ENCODE peak calls at places on chromosomes 7 and 10, in five cellular contexts. One of them, this sample, is unnamed.

GRCh38 chr10:4067552-4068254 is 282.7 kb upstream of the KLF6 start:
- DNase-seq in fibroblast of lung: no peak
- DNase-seq in NB4: peak
- DNase-seq in neural crest cell: no peak
- DNase-seq in osteocyte: no peak
- DNase-seq in this sample: peak

GRCh38 chr10:49284356-49284755 is 14.6 kb upstream of the C10orf71 start:
- DNase-seq in NB4: no peak
- DNase-seq in neural crest cell: no peak
- DNase-seq in osteocyte: no peak
- DNase-seq in fibroblast of lung: no peak
- DNase-seq in this sample: no peak

GRCh38 chr10:110865184-110865803 is 6.4 kb upstream of the PDCD4 start:
- DNase-seq in neural crest cell: no peak
- DNase-seq in fibroblast of lung: peak
- DNase-seq in osteocyte: no peak
- DNase-seq in NB4: no peak
- DNase-seq in this sample: no peak

GRCh38 chr10:47164126-47164799 is 135.7 kb upstream of the GDF10 start:
- DNase-seq in NB4: no peak
- DNase-seq in fibroblast of lung: peak
- DNase-seq in neural crest cell: no peak
- DNase-seq in osteocyte: no peak
- DNase-seq in this sample: no peak

GRCh38 chr10:123135415-123136141 is at the start of gene HMX3:
- DNase-seq in fibroblast of lung: peak
- DNase-seq in neural crest cell: no peak
- DNase-seq in osteocyte: peak
- DNase-seq in NB4: peak
- DNase-seq in this sample: no peak

GRCh38 chr10:132293416-132294195 is 14.1 kb downstream of the STK32C start:
- DNase-seq in neural crest cell: no peak
- DNase-seq in osteocyte: no peak
- DNase-seq in fibroblast of lung: no peak
- DNase-seq in NB4: no peak
- DNase-seq in this sample: no peak

GRCh38 chr10:6215241-6215640 is 12.5 kb downstream of the PFKFB3 start:
- DNase-seq in neural crest cell: no peak
- DNase-seq in fibroblast of lung: no peak
- DNase-seq in NB4: no peak
- DNase-seq in osteocyte: no peak
- DNase-seq in this sample: no peak

GRCh38 chr10:7756360-7756992 is 31.3 kb downstream of the KIN start:
- DNase-seq in fibroblast of lung: peak
- DNase-seq in NB4: peak
- DNase-seq in neural crest cell: no peak
- DNase-seq in osteocyte: peak
- DNase-seq in this sample: peak

GRCh38 chr7:4147931-4148620 is 534.0 kb upstream of the FOXK1 start:
- DNase-seq in neural crest cell: no peak
- DNase-seq in osteocyte: no peak
- DNase-seq in NB4: no peak
- DNase-seq in fibroblast of lung: no peak
- DNase-seq in this sample: no peak

GRCh38 chr7:102912742-102913141 is at the start of gene LRRC17:
- DNase-seq in fibroblast of lung: peak
- DNase-seq in osteocyte: no peak
- DNase-seq in NB4: no peak
- DNase-seq in neural crest cell: peak
- DNase-seq in this sample: no peak

GRCh38 chr10:70201105-70201504 is 30.8 kb upstream of the SAR1A start:
- DNase-seq in osteocyte: no peak
- DNase-seq in NB4: no peak
- DNase-seq in neural crest cell: no peak
- DNase-seq in fibroblast of lung: no peak
- DNase-seq in this sample: no peak

GRCh38 chr7:96320437-96320836 is 1.5 kb downstream of the SLC25A13 start:
- DNase-seq in neural crest cell: no peak
- DNase-seq in osteocyte: no peak
- DNase-seq in fibroblast of lung: no peak
- DNase-seq in NB4: peak
- DNase-seq in this sample: no peak

GRCh38 chr7:75756340-75757297 is 15.4 kb downstream of the CCL26 start:
- DNase-seq in osteocyte: no peak
- DNase-seq in NB4: peak
- DNase-seq in fibroblast of lung: peak
- DNase-seq in neural crest cell: peak
- DNase-seq in this sample: peak

GRCh38 chr7:100431286-100431735 is 1.7 kb downstream of the MEPCE start:
- DNase-seq in NB4: no peak
- DNase-seq in neural crest cell: no peak
- DNase-seq in osteocyte: no peak
- DNase-seq in fibroblast of lung: no peak
- DNase-seq in this sample: no peak

GRCh38 chr10:131997366-131998049 is 15.8 kb upstream of the BNIP3 start:
- DNase-seq in neural crest cell: no peak
- DNase-seq in osteocyte: no peak
- DNase-seq in fibroblast of lung: peak
- DNase-seq in NB4: no peak
- DNase-seq in this sample: peak

GRCh38 chr7:51354897-51355296 is 38.3 kb upstream of the COBL start:
- DNase-seq in neural crest cell: no peak
- DNase-seq in NB4: peak
- DNase-seq in fibroblast of lung: no peak
- DNase-seq in osteocyte: peak
- DNase-seq in this sample: no peak

GRCh38 chr10:6579193-6579903 is 728 bp downstream of the PRKCQ start:
- DNase-seq in neural crest cell: no peak
- DNase-seq in fibroblast of lung: peak
- DNase-seq in osteocyte: no peak
- DNase-seq in NB4: no peak
- DNase-seq in this sample: no peak

GRCh38 chr10:132122939-132123445 is 57.2 kb downstream of the JAKMIP3 start:
- DNase-seq in fibroblast of lung: no peak
- DNase-seq in osteocyte: no peak
- DNase-seq in neural crest cell: no peak
- DNase-seq in NB4: no peak
- DNase-seq in this sample: no peak

GRCh38 chr10:79252450-79252849 is 94.8 kb upstream of the PPIF start:
- DNase-seq in osteocyte: no peak
- DNase-seq in fibroblast of lung: no peak
- DNase-seq in NB4: no peak
- DNase-seq in neural crest cell: no peak
- DNase-seq in this sample: no peak

GRCh38 chr10:28984431-28984830 is 304.4 kb upstream of the LYZL1 start:
- DNase-seq in fibroblast of lung: peak
- DNase-seq in NB4: peak
- DNase-seq in osteocyte: no peak
- DNase-seq in neural crest cell: no peak
- DNase-seq in this sample: peak

GRCh38 chr10:6576326-6576725 is 3.8 kb downstream of the PRKCQ start:
- DNase-seq in osteocyte: no peak
- DNase-seq in fibroblast of lung: no peak
- DNase-seq in NB4: no peak
- DNase-seq in neural crest cell: no peak
- DNase-seq in this sample: no peak

GRCh38 chr10:43691503-43691902 is 42.8 kb upstream of the ZNF32 start:
- DNase-seq in neural crest cell: no peak
- DNase-seq in osteocyte: no peak
- DNase-seq in fibroblast of lung: peak
- DNase-seq in NB4: peak
- DNase-seq in this sample: no peak
- TF ChIP-seq CTCF in neural crest cell: no peak
- TF ChIP-seq CTCF in osteocyte: peak
- TF ChIP-seq CTCF in fibroblast of lung: no peak
- TF ChIP-seq CTCF in NB4: peak
- TF ChIP-seq CTCF in this sample: no peak

GRCh38 chr10:109853922-109854321 is 69.4 kb downstream of the XPNPEP1 start:
- DNase-seq in NB4: no peak
- DNase-seq in fibroblast of lung: no peak
- DNase-seq in neural crest cell: no peak
- DNase-seq in osteocyte: no peak
- DNase-seq in this sample: no peak

GRCh38 chr10:109855746-109856145 is 67.6 kb downstream of the XPNPEP1 start:
- DNase-seq in NB4: no peak
- DNase-seq in neural crest cell: no peak
- DNase-seq in fibroblast of lung: no peak
- DNase-seq in osteocyte: no peak
- DNase-seq in this sample: no peak

GRCh38 chr10:109851595-109851994 is 71.7 kb downstream of the XPNPEP1 start:
- DNase-seq in neural crest cell: no peak
- DNase-seq in osteocyte: no peak
- DNase-seq in fibroblast of lung: no peak
- DNase-seq in NB4: no peak
- DNase-seq in this sample: no peak

GRCh38 chr10:109852004-109852717 is 71.2 kb downstream of the XPNPEP1 start:
- DNase-seq in fibroblast of lung: peak
- DNase-seq in neural crest cell: peak
- DNase-seq in osteocyte: peak
- DNase-seq in NB4: peak
- DNase-seq in this sample: peak

GRCh38 chr10:109852718-109853037 is 70.6 kb downstream of the XPNPEP1 start:
- DNase-seq in osteocyte: no peak
- DNase-seq in NB4: no peak
- DNase-seq in fibroblast of lung: no peak
- DNase-seq in neural crest cell: no peak
- DNase-seq in this sample: no peak
- TF ChIP-seq CTCF in osteocyte: peak
- TF ChIP-seq CTCF in NB4: no peak
- TF ChIP-seq CTCF in fibroblast of lung: no peak
- TF ChIP-seq CTCF in neural crest cell: peak
- TF ChIP-seq CTCF in this sample: no peak

GRCh38 chr7:91046322-91047088 is 217.7 kb upstream of the FZD1 start:
- DNase-seq in NB4: no peak
- DNase-seq in neural crest cell: no peak
- DNase-seq in osteocyte: no peak
- DNase-seq in fibroblast of lung: peak
- DNase-seq in this sample: no peak
- TF ChIP-seq CTCF in NB4: no peak
- TF ChIP-seq CTCF in neural crest cell: peak
- TF ChIP-seq CTCF in osteocyte: peak
- TF ChIP-seq CTCF in fibroblast of lung: no peak
- TF ChIP-seq CTCF in this sample: no peak

GRCh38 chr7:97846945-97847344 is 25.3 kb downstream of the ASNS start:
- DNase-seq in osteocyte: no peak
- DNase-seq in neural crest cell: no peak
- DNase-seq in NB4: no peak
- DNase-seq in fibroblast of lung: no peak
- DNase-seq in this sample: no peak

GRCh38 chr7:97842772-97843345 is 29.3 kb downstream of the ASNS start:
- DNase-seq in fibroblast of lung: no peak
- DNase-seq in NB4: no peak
- DNase-seq in osteocyte: no peak
- DNase-seq in neural crest cell: no peak
- DNase-seq in this sample: no peak

GRCh38 chr7:97842006-97842405 is 30.2 kb downstream of the ASNS start:
- DNase-seq in osteocyte: no peak
- DNase-seq in neural crest cell: no peak
- DNase-seq in fibroblast of lung: no peak
- DNase-seq in NB4: no peak
- DNase-seq in this sample: no peak

GRCh38 chr7:97845622-97846203 is 26.5 kb downstream of the ASNS start:
- DNase-seq in NB4: peak
- DNase-seq in neural crest cell: peak
- DNase-seq in osteocyte: no peak
- DNase-seq in fibroblast of lung: peak
- DNase-seq in this sample: peak

DNA sequence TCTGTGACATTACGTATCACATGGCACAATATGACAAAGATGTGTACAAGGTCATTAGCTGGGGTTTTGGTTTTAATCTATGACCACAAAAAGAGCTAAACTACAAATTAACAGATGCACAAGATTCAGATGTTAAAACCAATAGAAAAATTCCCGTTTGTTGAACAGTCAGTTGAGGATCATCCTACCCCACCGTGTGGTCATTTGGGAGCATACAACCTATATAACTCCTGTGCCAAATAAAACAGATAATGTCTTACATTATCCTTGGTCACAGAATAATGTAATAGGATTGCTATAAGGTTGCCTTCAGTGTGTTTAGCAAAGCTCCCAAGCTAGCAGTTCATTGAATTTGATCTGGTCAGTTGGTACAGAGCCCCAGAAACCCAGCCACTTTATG is 28.2 kb downstream of the ASNS start:
- DNase-seq in osteocyte: no peak
- DNase-seq in fibroblast of lung: no peak
- DNase-seq in neural crest cell: no peak
- DNase-seq in NB4: peak
- DNase-seq in this sample: no peak
- TF ChIP-seq CTCF in osteocyte: no peak
- TF ChIP-seq CTCF in fibroblast of lung: no peak
- TF ChIP-seq CTCF in neural crest cell: no peak
- TF ChIP-seq CTCF in NB4: no peak
- TF ChIP-seq CTCF in this sample: no peak

GRCh38 chr10:117007080-117007479 is 2.1 kb upstream of the SHTN1 start:
- DNase-seq in neural crest cell: no peak
- DNase-seq in fibroblast of lung: peak
- DNase-seq in NB4: peak
- DNase-seq in osteocyte: no peak
- DNase-seq in this sample: peak

GRCh38 chr10:117003336-117003735 is 1.7 kb downstream of the SHTN1 start:
- DNase-seq in NB4: no peak
- DNase-seq in neural crest cell: no peak
- DNase-seq in fibroblast of lung: no peak
- DNase-seq in osteocyte: no peak
- DNase-seq in this sample: peak

GRCh38 chr10:117004238-117004626 is 755 bp downstream of the SHTN1 start:
- DNase-seq in NB4: peak
- DNase-seq in neural crest cell: no peak
- DNase-seq in fibroblast of lung: no peak
- DNase-seq in osteocyte: no peak
- DNase-seq in this sample: no peak

GRCh38 chr10:117004627-117005453 is at the start of gene SHTN1:
- DNase-seq in NB4: peak
- DNase-seq in osteocyte: peak
- DNase-seq in neural crest cell: peak
- DNase-seq in fibroblast of lung: peak
- DNase-seq in this sample: peak

DNA sequence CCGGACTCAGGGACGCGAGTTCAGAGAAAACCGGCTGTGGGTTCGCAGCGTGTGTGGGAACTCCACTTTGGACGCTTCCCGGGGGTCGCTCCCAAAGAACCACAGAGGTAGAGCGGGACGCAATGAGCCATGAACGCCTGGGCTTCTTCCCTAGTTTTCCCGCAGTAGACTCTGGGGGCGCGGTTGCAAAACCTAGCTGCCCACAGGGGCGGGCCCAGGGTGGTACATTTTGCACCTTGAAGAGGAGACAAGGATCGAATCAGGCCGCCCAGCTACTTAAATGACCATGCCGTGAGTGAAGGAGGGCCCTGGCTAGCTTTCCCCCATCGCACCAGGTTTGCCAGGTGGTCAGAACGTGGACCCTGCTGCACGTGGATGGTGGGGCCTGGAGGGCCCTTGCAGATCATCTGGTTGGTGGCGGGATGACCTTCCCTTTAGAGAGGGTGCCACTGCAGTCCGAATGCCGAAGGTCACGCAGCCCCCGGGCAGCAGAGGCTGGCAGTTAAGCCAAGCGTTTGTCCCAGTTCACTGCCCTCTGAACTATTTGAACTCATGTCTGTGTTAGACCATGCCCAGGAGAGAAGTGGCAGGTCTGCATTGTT is 568 bp upstream of the SHTN1 start:
- DNase-seq in osteocyte: no peak
- DNase-seq in fibroblast of lung: no peak
- DNase-seq in NB4: no peak
- DNase-seq in neural crest cell: peak
- DNase-seq in this sample: peak
- TF ChIP-seq CTCF in osteocyte: peak
- TF ChIP-seq CTCF in fibroblast of lung: no peak
- TF ChIP-seq CTCF in NB4: no peak
- TF ChIP-seq CTCF in neural crest cell: no peak
- TF ChIP-seq CTCF in this sample: no peak